ENCODE peak calls at places on chromosomes 4 and X, in seven cellular contexts. One of them, this sample, is unnamed.

GRCh38 chrX:46994096-46994495 is 81.9 kb downstream of the JADE3 start:
- DNase-seq in NB4: no peak
- DNase-seq in heart left ventricle: no peak
- DNase-seq in endodermal cell: no peak
- DNase-seq in cardiac fibroblast: peak; percentile 3
- DNase-seq in epithelial cell of esophagus: no peak
- DNase-seq in fibroblast of the aortic adventitia: peak; percentile 3
- DNase-seq in this sample: no peak

GRCh38 chrX:124555036-124555595 is 208.8 kb downstream of the SH2D1A start:
- DNase-seq in endodermal cell: no peak
- DNase-seq in heart left ventricle: no peak
- DNase-seq in NB4: no peak
- DNase-seq in fibroblast of the aortic adventitia: no peak
- DNase-seq in epithelial cell of esophagus: peak; percentile 91
- DNase-seq in cardiac fibroblast: peak; percentile 8
- DNase-seq in this sample: peak; percentile 82

GRCh38 chrX:39137363-39137954 is 336.2 kb downstream of the MID1IP1 start:
- DNase-seq in epithelial cell of esophagus: no peak
- DNase-seq in cardiac fibroblast: no peak
- DNase-seq in heart left ventricle: no peak
- DNase-seq in endodermal cell: no peak
- DNase-seq in fibroblast of the aortic adventitia: no peak
- DNase-seq in NB4: no peak
- DNase-seq in this sample: no peak

GRCh38 chrX:154813801-154814200 is 8.5 kb upstream of the MPP1 start:
- DNase-seq in epithelial cell of esophagus: no peak
- DNase-seq in heart left ventricle: no peak
- DNase-seq in endodermal cell: no peak
- DNase-seq in cardiac fibroblast: no peak
- DNase-seq in fibroblast of the aortic adventitia: no peak
- DNase-seq in NB4: no peak
- DNase-seq in this sample: no peak

GRCh38 chr4:125826801-125827200 is 512.0 kb downstream of the FAT4 start:
- DNase-seq in heart left ventricle: no peak
- DNase-seq in fibroblast of the aortic adventitia: peak; percentile 45
- DNase-seq in NB4: no peak
- DNase-seq in cardiac fibroblast: peak; percentile 50
- DNase-seq in epithelial cell of esophagus: no peak
- DNase-seq in endodermal cell: no peak
- DNase-seq in this sample: no peak

GRCh38 chr4:40321671-40322131 is 13.4 kb upstream of the CHRNA9 start:
- DNase-seq in endodermal cell: no peak
- DNase-seq in NB4: peak; percentile 19
- DNase-seq in heart left ventricle: no peak
- DNase-seq in cardiac fibroblast: no peak
- DNase-seq in epithelial cell of esophagus: peak; percentile 49
- DNase-seq in fibroblast of the aortic adventitia: peak; percentile 55
- DNase-seq in this sample: peak; percentile 86

GRCh38 chrX:112865464-112866025 is 24.9 kb upstream of the AMOT start:
- DNase-seq in NB4: no peak
- DNase-seq in cardiac fibroblast: no peak
- DNase-seq in epithelial cell of esophagus: no peak
- DNase-seq in heart left ventricle: no peak
- DNase-seq in fibroblast of the aortic adventitia: no peak
- DNase-seq in endodermal cell: no peak
- DNase-seq in this sample: no peak

GRCh38 chr4:46931981-46932380 is 22.9 kb upstream of the COX7B2 start:
- DNase-seq in cardiac fibroblast: peak; percentile 72
- DNase-seq in fibroblast of the aortic adventitia: peak; percentile 70
- DNase-seq in heart left ventricle: no peak
- DNase-seq in endodermal cell: peak; percentile 81
- DNase-seq in NB4: peak; percentile 61
- DNase-seq in epithelial cell of esophagus: peak; percentile 39
- DNase-seq in this sample: peak; percentile 65

GRCh38 chr4:142326181-142326580 is 519.9 kb downstream of the INPP4B start:
- DNase-seq in fibroblast of the aortic adventitia: no peak
- DNase-seq in cardiac fibroblast: no peak
- DNase-seq in NB4: no peak
- DNase-seq in endodermal cell: no peak
- DNase-seq in heart left ventricle: no peak
- DNase-seq in epithelial cell of esophagus: no peak
- DNase-seq in this sample: peak; percentile 16

DNA sequence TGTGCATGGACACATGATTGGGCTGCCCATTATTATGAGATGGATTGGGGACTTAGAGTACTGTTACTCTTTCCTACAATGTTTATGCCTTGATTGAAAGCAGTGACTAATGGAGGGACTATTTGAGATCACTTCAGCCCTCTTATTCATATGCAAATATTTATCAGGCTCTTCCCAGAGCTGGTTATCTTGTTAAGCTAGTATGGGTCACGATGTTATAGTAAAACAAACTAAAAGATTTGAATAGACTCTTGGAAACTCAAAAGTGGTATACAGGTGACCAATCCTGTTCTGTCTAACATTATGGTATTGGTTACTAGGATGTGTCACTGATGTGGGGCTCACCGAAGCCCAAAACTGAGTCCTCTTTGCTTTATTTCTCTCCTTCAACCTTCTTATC is 306.2 kb upstream of the CASK start:
- DNase-seq in heart left ventricle: no peak
- DNase-seq in cardiac fibroblast: no peak
- DNase-seq in fibroblast of the aortic adventitia: no peak
- DNase-seq in endodermal cell: no peak
- DNase-seq in NB4: no peak
- DNase-seq in epithelial cell of esophagus: peak; percentile 24
- DNase-seq in this sample: no peak
- H3K4me3 ChIP-seq in heart left ventricle: no peak overlapping the region
- H3K4me3 ChIP-seq in cardiac fibroblast: no peak overlapping the region
- H3K4me3 ChIP-seq in fibroblast of the aortic adventitia: no peak overlapping the region
- H3K4me3 ChIP-seq in endodermal cell: no peak overlapping the region
- H3K4me3 ChIP-seq in NB4: no peak overlapping the region
- H3K4me3 ChIP-seq in epithelial cell of esophagus: no peak overlapping the region
- H3K4me3 ChIP-seq in this sample: no peak overlapping the region

GRCh38 chrX:126580877-126581276 is 28.3 kb upstream of the DCAF12L1 start:
- DNase-seq in cardiac fibroblast: no peak
- DNase-seq in NB4: no peak
- DNase-seq in epithelial cell of esophagus: no peak
- DNase-seq in heart left ventricle: peak; percentile 32
- DNase-seq in fibroblast of the aortic adventitia: no peak
- DNase-seq in endodermal cell: no peak
- DNase-seq in this sample: no peak
- H3K4me3 ChIP-seq in cardiac fibroblast: no peak overlapping the region
- H3K4me3 ChIP-seq in NB4: no peak overlapping the region
- H3K4me3 ChIP-seq in epithelial cell of esophagus: no peak overlapping the region
- H3K4me3 ChIP-seq in heart left ventricle: no peak overlapping the region
- H3K4me3 ChIP-seq in fibroblast of the aortic adventitia: no peak overlapping the region
- H3K4me3 ChIP-seq in endodermal cell: no peak overlapping the region
- H3K4me3 ChIP-seq in this sample: no peak overlapping the region

GRCh38 chr4:1305781-1306455 is 16.2 kb downstream of the MAEA start:
- DNase-seq in heart left ventricle: peak; percentile 37
- DNase-seq in epithelial cell of esophagus: peak; percentile 26
- DNase-seq in endodermal cell: peak; percentile 41
- DNase-seq in cardiac fibroblast: no peak
- DNase-seq in fibroblast of the aortic adventitia: no peak
- DNase-seq in NB4: no peak
- DNase-seq in this sample: no peak

GRCh38 chr4:1307951-1308735 is 18.5 kb downstream of the MAEA start:
- DNase-seq in fibroblast of the aortic adventitia: no peak
- DNase-seq in NB4: no peak
- DNase-seq in endodermal cell: no peak
- DNase-seq in heart left ventricle: peak; percentile 55
- DNase-seq in epithelial cell of esophagus: no peak
- DNase-seq in cardiac fibroblast: no peak
- DNase-seq in this sample: no peak

GRCh38 chr4:1310796-1311715 is 21.4 kb downstream of the MAEA start:
- DNase-seq in NB4: no peak
- DNase-seq in epithelial cell of esophagus: no peak
- DNase-seq in cardiac fibroblast: no peak
- DNase-seq in heart left ventricle: peak; percentile 57
- DNase-seq in fibroblast of the aortic adventitia: no peak
- DNase-seq in endodermal cell: peak; percentile 36
- DNase-seq in this sample: no peak

GRCh38 chr4:1310031-1310795 is 20.5 kb downstream of the MAEA start:
- DNase-seq in NB4: no peak
- DNase-seq in epithelial cell of esophagus: peak; percentile 88
- DNase-seq in heart left ventricle: peak; percentile 44
- DNase-seq in cardiac fibroblast: peak; percentile 24
- DNase-seq in fibroblast of the aortic adventitia: peak; percentile 10
- DNase-seq in endodermal cell: peak; percentile 38
- DNase-seq in this sample: no peak

GRCh38 chr4:1309261-1310010 is 19.7 kb downstream of the MAEA start:
- DNase-seq in endodermal cell: peak; percentile 98
- DNase-seq in cardiac fibroblast: peak; percentile 90
- DNase-seq in epithelial cell of esophagus: peak; percentile 82
- DNase-seq in heart left ventricle: peak; percentile 91
- DNase-seq in NB4: no peak
- DNase-seq in fibroblast of the aortic adventitia: peak; percentile 92
- DNase-seq in this sample: peak; percentile 96
- H3K4me3 ChIP-seq in endodermal cell: peak overlapping the region; percentile 77
- H3K4me3 ChIP-seq in cardiac fibroblast: peak overlapping the region; percentile 51
- H3K4me3 ChIP-seq in epithelial cell of esophagus: peak overlapping the region; percentile 36
- H3K4me3 ChIP-seq in heart left ventricle: peak overlapping the region; percentile 21
- H3K4me3 ChIP-seq in NB4: no peak overlapping the region
- H3K4me3 ChIP-seq in fibroblast of the aortic adventitia: peak overlapping the region; percentile 69
- H3K4me3 ChIP-seq in this sample: peak overlapping the region; percentile 80

DNA sequence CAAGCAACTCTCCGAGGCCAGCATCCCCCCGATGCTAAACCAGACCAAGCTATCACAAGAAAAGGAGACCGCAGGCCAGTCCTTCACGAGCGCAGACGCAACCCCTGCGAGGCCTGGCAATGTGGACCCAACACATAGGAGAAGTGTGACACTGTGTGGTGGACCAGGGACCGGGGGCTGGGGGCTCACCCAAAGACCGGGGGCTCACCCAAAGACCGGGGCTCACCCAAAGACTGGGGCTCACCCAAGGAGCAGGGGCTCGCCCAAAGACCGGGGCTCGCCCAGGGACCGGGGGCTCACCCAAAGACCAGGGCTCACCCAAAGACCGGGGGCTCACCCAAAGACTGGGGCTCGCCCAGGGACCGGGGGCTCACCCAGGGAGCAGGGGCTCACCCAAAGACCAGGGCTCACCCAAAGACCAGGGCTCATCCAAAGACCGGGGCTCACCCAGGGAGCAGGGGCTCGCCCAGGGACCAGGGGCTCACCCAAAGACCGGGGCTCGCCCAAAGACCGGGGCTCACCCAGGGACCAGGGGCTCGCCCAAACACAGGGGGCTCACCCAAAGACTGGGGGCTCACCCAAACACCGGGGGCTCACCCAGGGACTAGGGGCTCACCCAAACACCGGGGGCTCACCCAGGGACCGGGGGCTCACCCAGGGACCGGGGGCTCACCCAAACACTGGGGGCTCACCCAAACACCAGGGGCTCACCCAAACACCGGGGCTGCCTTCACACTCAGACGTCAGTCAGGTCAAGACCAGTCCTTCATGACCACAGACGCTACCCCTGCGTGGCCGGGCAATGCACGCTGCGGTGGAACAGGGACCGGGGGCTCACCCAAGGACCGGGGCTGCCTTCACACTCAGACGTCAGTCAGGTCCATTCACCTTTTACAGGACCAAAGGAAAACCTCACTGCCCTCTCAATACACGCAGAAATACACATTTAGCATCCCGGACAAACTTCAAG is 32.9 kb downstream of the PPP2R3B start:
- DNase-seq in cardiac fibroblast: no peak
- DNase-seq in heart left ventricle: peak; percentile 37
- DNase-seq in fibroblast of the aortic adventitia: no peak
- DNase-seq in epithelial cell of esophagus: no peak
- DNase-seq in endodermal cell: no peak
- DNase-seq in NB4: no peak
- DNase-seq in this sample: no peak
- H3K4me3 ChIP-seq in cardiac fibroblast: no peak overlapping the region
- H3K4me3 ChIP-seq in heart left ventricle: no peak overlapping the region
- H3K4me3 ChIP-seq in fibroblast of the aortic adventitia: no peak overlapping the region
- H3K4me3 ChIP-seq in epithelial cell of esophagus: no peak overlapping the region
- H3K4me3 ChIP-seq in endodermal cell: no peak overlapping the region
- H3K4me3 ChIP-seq in NB4: no peak overlapping the region
- H3K4me3 ChIP-seq in this sample: no peak overlapping the region